ENCODE peak calls at places on chromosome 4, in ten cellular contexts. I is fibroblast of mammary gland; X is foreskin keratinocyte; R is AG04450; U is esophagus squamous epithelium; V is GM13977; W is CD8-positive, alpha-beta T cell; T is fibroblast of lung; A is GM20000; L is osteocyte. B is an unnamed sample.
A peak's percentile ranks its signal among the peaks of the same experiment; 100 is the strongest.

GRCh38 chr4:105139646-105140045 is 7.0 kb upstream of the TET2 start:
- DNase-seq in I (peak; percentile 68), X (peak; percentile 25), R (no peak), U (no peak), V (no peak), W (no peak), T (peak; percentile 34), A (no peak), L (no peak), B (no peak)

GRCh38 chr4:182616476-182616875 is 300.7 kb downstream of the DCTD start:
- DNase-seq in I (no peak), X (no peak), R (no peak), U (no peak), V (no peak), W (no peak), T (no peak), A (no peak), L (no peak), B (no peak)

GRCh38 chr4:53852343-53852742 is 212.1 kb downstream of the CHIC2 start:
- DNase-seq in I (peak; percentile 77), X (no peak), R (no peak), U (no peak), V (no peak), W (no peak), T (peak; percentile 61), A (no peak), L (no peak), B (no peak)

GRCh38 chr4:14837860-14838259 is 164.4 kb upstream of the CPEB2 start:
- DNase-seq in I (no peak), X (no peak), R (no peak), U (no peak), V (no peak), W (no peak), T (no peak), A (no peak), L (no peak), B (no peak)

GRCh38 chr4:109444182-109444844 is 10.7 kb downstream of the SEC24B start:
- DNase-seq in I (no peak), X (no peak), R (no peak), U (no peak), V (no peak), W (no peak), T (no peak), A (peak; percentile 27), L (no peak), B (no peak)

GRCh38 chr4:145734576-145735329 is 54.8 kb downstream of the C4orf51 start:
- DNase-seq in I (peak; percentile 97), X (peak; percentile 99), R (peak; percentile 92), U (no peak), V (no peak), W (no peak), T (peak; percentile 89), A (peak; percentile 49), L (no peak), B (no peak)

GRCh38 chr4:138111462-138112000 is 130.6 kb downstream of the SLC7A11 start:
- DNase-seq in I (no peak), X (peak; percentile 58), R (no peak), U (no peak), V (no peak), W (no peak), T (no peak), A (no peak), L (no peak), B (no peak)

GRCh38 chr4:26020083-26020668 is 106.2 kb downstream of the SMIM20 start:
- DNase-seq in I (peak; percentile 95), X (peak; percentile 53), R (peak; percentile 43), U (no peak), V (no peak), W (no peak), T (peak; percentile 94), A (no peak), L (no peak), B (no peak)

GRCh38 chr4:119517361-119518229 is 111.0 kb downstream of the PDE5A start:
- DNase-seq in I (peak; percentile 39), X (no peak), R (peak; percentile 66), U (no peak), V (no peak), W (no peak), T (peak; percentile 41), A (no peak), L (no peak), B (no peak)

DNA sequence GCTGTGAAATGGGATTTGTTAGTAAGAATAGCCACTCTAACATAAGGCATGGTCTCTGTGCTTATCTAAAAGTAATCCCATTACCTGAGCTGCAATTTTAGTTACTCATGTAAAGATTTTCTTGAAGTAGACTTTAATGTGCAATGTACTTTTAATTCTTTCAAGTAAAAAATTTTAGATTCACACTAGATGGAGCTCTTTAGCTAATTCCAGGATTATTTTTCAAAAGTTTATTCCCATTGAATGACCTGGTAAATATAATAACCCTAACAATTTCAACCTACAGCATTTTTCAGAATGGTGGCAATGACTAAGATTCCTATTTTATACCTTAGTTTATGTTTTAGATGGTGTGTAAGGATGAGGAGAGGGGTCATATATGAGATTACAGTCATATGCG is 18.1 kb downstream of the USP38 start:
- DNase-seq in I (peak; percentile 43), X (no peak), R (no peak), U (no peak), V (no peak), W (no peak), T (peak; percentile 58), A (no peak), L (no peak), B (no peak)
- TF ChIP-seq CTCF in I (peak; percentile 22), X (peak; percentile 66), R (peak; percentile 47), U (peak; percentile 32), V (peak; percentile 23), W (no peak), T (no peak), A (no peak), L (peak; percentile 64), B (no peak)

GRCh38 chr4:184145596-184145995 is 72.1 kb downstream of the ENPP6 start:
- DNase-seq in I (no peak), X (no peak), R (no peak), U (no peak), V (no peak), W (no peak), T (no peak), A (no peak), L (no peak), B (no peak)

GRCh38 chr4:184147858-184148799 is 69.5 kb downstream of the ENPP6 start:
- DNase-seq in I (peak; percentile 17), X (no peak), R (no peak), U (no peak), V (no peak), W (no peak), T (peak; percentile 50), A (no peak), L (peak; percentile 40), B (no peak)

GRCh38 chr4:184142121-184143000 is 75.3 kb downstream of the ENPP6 start:
- DNase-seq in I (no peak), X (no peak), R (no peak), U (no peak), V (no peak), W (no peak), T (no peak), A (no peak), L (no peak), B (no peak)

GRCh38 chr4:184146951-184147350 is 70.7 kb downstream of the ENPP6 start:
- DNase-seq in I (no peak), X (no peak), R (no peak), U (no peak), V (no peak), W (no peak), T (no peak), A (no peak), L (peak; percentile 44), B (no peak)

DNA sequence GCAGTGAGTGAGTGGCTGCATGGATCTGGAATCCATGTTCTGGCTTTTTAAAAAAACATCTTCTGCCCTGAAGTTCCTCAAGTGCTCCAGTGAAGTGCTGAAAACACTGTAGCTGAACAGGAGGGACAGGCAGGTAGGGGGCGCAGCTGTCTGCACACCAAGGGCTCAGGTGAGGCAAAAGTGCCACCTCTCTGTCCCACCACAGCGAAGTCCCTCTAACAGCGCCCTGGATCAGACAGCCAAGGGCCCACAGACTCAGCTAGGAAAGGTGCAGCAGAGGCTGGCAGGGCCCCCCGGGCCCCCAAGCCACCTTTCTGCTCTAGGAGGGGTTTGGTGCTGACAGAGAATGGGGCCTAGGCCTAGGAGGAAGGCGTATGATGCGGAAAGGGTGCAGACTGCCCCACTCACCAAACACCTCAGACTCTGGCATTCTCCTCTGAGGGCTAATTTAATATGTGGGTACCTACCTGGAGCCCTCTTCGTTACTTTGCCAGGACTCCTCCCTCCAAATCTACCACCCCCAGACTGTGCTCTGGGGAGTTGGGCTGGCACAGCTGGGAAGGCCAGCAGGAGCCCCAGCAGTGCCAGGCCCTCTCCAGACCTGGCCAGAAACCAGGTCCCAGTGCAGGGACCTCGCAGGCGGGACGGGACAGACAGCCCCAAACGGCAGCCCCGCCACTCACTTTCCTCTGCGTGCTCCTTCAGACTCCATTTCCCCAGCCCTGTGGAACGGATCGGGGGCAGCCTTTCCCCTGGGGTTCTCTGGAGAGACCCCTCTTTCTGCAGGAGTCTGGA is 73.7 kb downstream of the ENPP6 start:
- DNase-seq in I (no peak), X (no peak), R (no peak), U (no peak), V (no peak), W (no peak), T (no peak), A (no peak), L (no peak), B (no peak)
- TF ChIP-seq CTCF in I (no peak), X (no peak), R (no peak), U (no peak), V (no peak), W (no peak), T (no peak), A (peak; percentile 21), L (no peak), B (no peak)

DNA sequence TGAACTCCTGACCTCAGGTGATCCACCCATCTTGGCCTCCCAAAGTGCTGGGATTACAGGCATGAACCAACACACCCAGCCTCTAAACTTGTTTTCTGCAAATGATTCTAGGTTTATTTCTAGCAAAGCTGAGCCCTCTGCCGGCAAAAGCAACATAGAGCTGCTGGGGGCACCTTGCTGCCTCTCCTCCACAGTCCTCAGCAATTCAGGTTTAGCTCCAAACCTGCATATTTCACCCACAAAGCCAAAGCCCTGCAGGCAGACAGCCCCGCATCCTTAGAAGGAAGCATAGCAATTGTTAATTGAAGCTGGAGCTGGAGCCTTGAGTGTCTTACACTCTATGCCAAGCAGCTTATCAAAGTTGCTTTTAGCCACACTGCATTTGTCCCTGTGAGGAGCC is 24.9 kb upstream of the OCIAD2 start:
- DNase-seq in I (no peak), X (no peak), R (no peak), U (no peak), V (no peak), W (no peak), T (no peak), A (no peak), L (no peak), B (no peak)
- TF ChIP-seq CTCF in I (peak; percentile 10), X (peak; percentile 56), R (no peak), U (no peak), V (no peak), W (no peak), T (no peak), A (no peak), L (no peak), B (no peak)

DNA sequence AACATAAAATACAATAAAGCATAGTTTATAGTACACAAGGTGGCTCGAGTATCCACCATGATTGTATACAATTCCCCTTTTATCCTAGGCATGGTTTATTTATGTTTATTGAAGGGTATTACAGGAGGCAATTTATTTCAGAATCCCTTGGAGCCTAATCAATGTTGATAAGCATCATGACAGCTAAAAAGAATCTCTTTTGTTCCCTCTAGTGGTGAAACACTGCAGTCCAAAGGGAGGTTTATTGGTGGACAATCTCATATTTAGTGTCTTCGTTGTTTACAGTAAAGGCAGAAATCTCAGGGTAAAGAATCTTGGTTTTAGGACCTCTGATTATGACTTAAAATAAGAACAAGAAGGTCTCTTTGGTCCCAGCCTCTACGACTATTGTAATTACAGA is 1712.5 kb downstream of the C4orf33 start:
- DNase-seq in I (peak; percentile 28), X (peak; percentile 35), R (no peak), U (no peak), V (no peak), W (no peak), T (peak; percentile 31), A (no peak), L (no peak), B (no peak)
- TF ChIP-seq CTCF in I (peak; percentile 56), X (peak; percentile 76), R (peak; percentile 18), U (peak; percentile 10), V (peak; percentile 50), W (no peak), T (peak; percentile 32), A (no peak), L (peak; percentile 75), B (no peak)

B was measured in activated B cell treated with CpG ODN at 0.5 μM for 24 hours.